ENCODE peak calls at places on chromosomes 7 and 10, in five cellular contexts. D, G, S, Z and E are unnamed samples.

GRCh38 chr10:99708428-99709010 is 23.4 kb downstream of the COX15 start:
- DNase-seq in G (no peak), S (no peak), D (no peak), Z (peak), E (no peak)

GRCh38 chr7:112876877-112877276 is 86.7 kb upstream of the TMEM168 start:
- DNase-seq in Z (peak), G (no peak), S (no peak), D (no peak), E (no peak)

GRCh38 chr7:139568813-139569490 is 45.5 kb downstream of the CLEC2L start:
- DNase-seq in G (peak), S (no peak), D (no peak), Z (no peak), E (no peak)

GRCh38 chr10:11610855-11611247 is 599 bp downstream of the USP6NL start:
- DNase-seq in D (no peak), G (peak), S (peak), Z (peak), E (peak)

GRCh38 chr7:133081119-133081604 is 728 bp downstream of the CHCHD3 start:
- DNase-seq in S (peak), G (no peak), D (no peak), Z (peak), E (no peak)

GRCh38 chr10:4820804-4821401 is 5.1 kb upstream of the AKR1E2 start:
- DNase-seq in S (no peak), Z (no peak), G (no peak), D (no peak), E (no peak)

GRCh38 chr10:72509206-72509799 is 116.6 kb downstream of the MICU1 start:
- DNase-seq in D (no peak), S (no peak), G (no peak), Z (no peak), E (no peak)

GRCh38 chr10:126092806-126093205 is 196.4 kb downstream of the FANK1 start:
- DNase-seq in S (peak), G (no peak), Z (peak), D (no peak), E (no peak)

GRCh38 chr10:124091646-124092269 is 1.6 kb downstream of the CHST15 start:
- DNase-seq in G (peak), S (no peak), D (peak), Z (peak), E (no peak)

GRCh38 chr10:130301026-130301892 is 165.1 kb downstream of the GLRX3 start:
- DNase-seq in G (no peak), Z (no peak), D (no peak), S (no peak), E (no peak)

GRCh38 chr10:110859947-110860376 is 11.8 kb upstream of the PDCD4 start:
- DNase-seq in Z (peak), G (no peak), S (peak), D (no peak), E (no peak)

DNA sequence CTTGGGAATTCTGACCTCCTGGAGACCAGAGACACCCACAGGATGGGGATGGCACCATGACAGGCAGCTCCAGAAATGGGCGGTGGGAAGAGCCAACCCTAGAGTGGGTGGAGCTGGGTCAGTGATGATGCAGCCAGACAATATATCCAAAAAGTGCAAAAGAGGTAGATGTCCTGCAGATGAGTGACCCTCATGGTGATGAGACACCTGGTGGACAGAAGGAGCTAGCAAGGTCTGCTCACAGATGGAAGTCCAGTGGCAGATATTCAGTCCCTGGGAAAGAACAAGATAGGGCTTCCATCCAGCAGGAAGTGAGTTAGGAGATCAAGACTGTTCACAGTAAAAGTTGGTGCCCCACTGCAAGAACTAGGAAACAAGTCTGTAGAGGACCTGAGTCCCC is 19.2 kb upstream of the GRB10 start:
- DNase-seq in G (no peak), Z (no peak), D (no peak), S (peak), E (no peak)
- H2BK12ac ChIP-seq in G (no peak), Z (no peak), D (no peak), S (no peak), E (no peak)

GRCh38 chr7:108077714-108078113 is 52.4 kb downstream of the LAMB4 start:
- DNase-seq in Z (no peak), D (no peak), S (no peak), G (no peak), E (no peak)
- H2BK12ac ChIP-seq in Z (no peak), D (no peak), S (no peak), G (no peak), E (no peak)

GRCh38 chr7:128128401-128128800 is 97.2 kb upstream of the LRRC4 start:
- DNase-seq in G (no peak), D (no peak), Z (no peak), S (no peak), E (no peak)
- H2BK12ac ChIP-seq in G (no peak), D (no peak), Z (no peak), S (no peak), E (no peak)

GRCh38 chr10:116450861-116451260 is 23.2 kb downstream of the PNLIPRP3 start:
- DNase-seq in D (no peak), G (no peak), Z (no peak), S (no peak), E (no peak)
- H2BK12ac ChIP-seq in D (no peak), G (no peak), Z (no peak), S (no peak), E (no peak)

GRCh38 chr7:54345746-54346145 is 196.4 kb upstream of the VSTM2A start:
- DNase-seq in D (no peak), S (no peak), G (no peak), Z (no peak), E (no peak)
- H2BK12ac ChIP-seq in D (no peak), S (no peak), G (no peak), Z (no peak), E (no peak)

GRCh38 chr7:124399941-124400340 is 365.7 kb downstream of the GPR37 start:
- DNase-seq in G (no peak), D (no peak), S (no peak), Z (no peak), E (no peak)
- H2BK12ac ChIP-seq in G (no peak), D (no peak), S (no peak), Z (no peak), E (no peak)

GRCh38 chr7:2717905-2718702 is 30.1 kb downstream of the AMZ1 start:
- DNase-seq in G (no peak), S (no peak), Z (no peak), D (no peak), E (peak)
- H2BK12ac ChIP-seq in G (no peak), S (no peak), Z (no peak), D (no peak), E (no peak)

GRCh38 chr7:66326501-66327180 is 121.5 kb downstream of the TPST1 start:
- DNase-seq in S (peak), G (no peak), Z (peak), D (no peak), E (no peak)

GRCh38 chr7:66335318-66335717 is 130.2 kb downstream of the TPST1 start:
- DNase-seq in D (no peak), S (no peak), Z (peak), G (no peak), E (no peak)

GRCh38 chr7:66331883-66332282 is 126.7 kb downstream of the TPST1 start:
- DNase-seq in D (no peak), G (no peak), S (no peak), Z (no peak), E (no peak)

GRCh38 chr7:66333443-66333842 is 128.3 kb downstream of the TPST1 start:
- DNase-seq in D (no peak), Z (no peak), G (no peak), S (no peak), E (no peak)

DNA sequence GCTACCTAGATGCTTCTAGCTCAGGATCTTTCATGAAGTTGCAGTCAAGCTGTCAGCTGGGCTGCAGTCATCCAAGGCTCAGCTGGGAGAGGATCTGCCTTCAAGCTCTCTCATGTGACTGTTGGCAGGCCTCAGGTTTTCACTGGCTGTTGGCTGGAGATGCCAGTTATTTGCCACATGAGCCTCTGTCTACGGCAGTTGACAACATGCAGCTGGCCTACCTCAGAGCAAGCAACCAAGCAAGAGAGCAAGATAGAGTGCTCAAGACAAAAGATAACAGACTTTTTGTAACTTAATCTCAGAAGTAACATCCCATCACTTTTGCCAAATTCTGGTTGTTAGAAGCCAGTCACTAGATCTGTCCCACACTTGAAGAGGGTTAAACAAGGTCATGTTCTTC is 125.8 kb downstream of the TPST1 start:
- DNase-seq in D (no peak), S (no peak), Z (peak), G (no peak), E (no peak)
- H2BK12ac ChIP-seq in D (no peak), S (no peak), Z (no peak), G (no peak), E (no peak)

DNA sequence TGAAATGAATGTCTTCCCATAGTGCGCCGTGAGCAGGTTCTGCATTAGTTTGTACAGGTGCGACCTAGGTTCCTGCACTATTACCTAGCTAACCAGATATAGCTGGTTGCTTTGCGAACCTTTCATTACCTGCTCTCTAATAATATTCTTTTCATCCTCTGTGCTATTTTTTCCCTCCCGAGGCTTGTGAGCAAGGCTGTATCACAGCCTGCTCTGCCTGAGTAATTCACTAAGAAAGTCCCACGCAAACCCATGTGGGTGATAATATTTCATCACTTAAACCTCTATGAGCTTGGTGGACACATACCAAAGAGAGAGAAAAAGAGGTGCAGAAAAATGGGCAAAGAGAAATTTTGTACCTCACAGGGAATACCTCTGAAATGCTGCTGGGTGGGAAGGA is 8.4 kb downstream of the INHBA start:
- DNase-seq in S (no peak), G (no peak), D (no peak), Z (no peak), E (no peak)
- H2BK12ac ChIP-seq in S (no peak), G (no peak), D (no peak), Z (no peak), E (no peak)